ENCODE peak calls at places on chromosomes 13 and 19, in four cellular contexts. S, T, G and B are unnamed samples.

GRCh38 chr19:54556194-54556593 is 17.4 kb upstream of the LILRA2 start:
- DNase-seq in G (no peak), S (no peak), T (no peak), B (no peak)

GRCh38 chr19:51703655-51704515 is 10.8 kb downstream of the SPACA6 start:
- DNase-seq in T (peak; percentile 92), S (no peak), G (peak; percentile 90), B (peak; percentile 99)

GRCh38 chr19:35549174-35549788 is 3.9 kb downstream of the TMEM147 start:
- DNase-seq in S (no peak), G (peak; percentile 82), T (peak; percentile 80), B (peak; percentile 95)

GRCh38 chr13:50720856-50721663 is 122.4 kb downstream of the DLEU7 start:
- DNase-seq in S (no peak), G (no peak), T (no peak), B (no peak)

GRCh38 chr19:13574933-13575332 is 68.7 kb upstream of the CACNA1A start:
- DNase-seq in G (no peak), S (no peak), T (no peak), B (peak; percentile 61)

GRCh38 chr13:32141462-32141861 is 109.9 kb downstream of the FRY start:
- DNase-seq in G (no peak), T (no peak), S (no peak), B (no peak)

GRCh38 chr13:75762967-75763366 is 126.8 kb downstream of the LMO7 start:
- DNase-seq in S (no peak), G (no peak), T (no peak), B (no peak)

GRCh38 chr13:40508112-40508511 is 158.3 kb downstream of the FOXO1 start:
- DNase-seq in T (no peak), S (no peak), G (no peak), B (no peak)

GRCh38 chr13:67515895-67516294 is 285.8 kb upstream of the PCDH9 start:
- DNase-seq in G (no peak), T (no peak), S (no peak), B (no peak)

GRCh38 chr13:31982540-31982939 is 49.0 kb upstream of the FRY start:
- DNase-seq in G (peak; percentile 87), T (no peak), S (peak; percentile 85), B (no peak)

GRCh38 chr13:49838989-49839388 is 46.5 kb upstream of the KPNA3 start:
- DNase-seq in S (no peak), G (peak; percentile 12), T (no peak), B (peak; percentile 11)

GRCh38 chr13:99380921-99381645 is 73.9 kb upstream of the GPR183 start:
- DNase-seq in G (no peak), S (no peak), T (no peak), B (no peak)

GRCh38 chr13:38620876-38621275 is 66.0 kb upstream of the FREM2 start:
- DNase-seq in T (no peak), S (no peak), G (no peak), B (no peak)

GRCh38 chr19:48403606-48404005 is 10.1 kb downstream of the GRIN2D start:
- DNase-seq in G (peak; percentile 66), T (no peak), S (no peak), B (peak; percentile 92)

GRCh38 chr19:54677217-54677616 is 14.4 kb downstream of the LILRB4 start:
- DNase-seq in G (no peak), T (no peak), S (no peak), B (no peak)

GRCh38 chr13:47945738-47946137 is 55.3 kb downstream of the SUCLA2 start:
- DNase-seq in G (peak; percentile 39), S (no peak), T (no peak), B (no peak)

GRCh38 chr13:95392597-95392996 is 91.3 kb upstream of the ABCC4 start:
- DNase-seq in T (no peak), G (no peak), S (no peak), B (no peak)

GRCh38 chr13:50910483-50910805 is 853 bp downstream of the RNASEH2B start:
- DNase-seq in S (no peak), T (peak; percentile 29), G (no peak), B (peak; percentile 62)

GRCh38 chr13:106919093-106919492 is 351.2 kb upstream of the ARGLU1 start:
- DNase-seq in S (no peak), G (no peak), T (no peak), B (no peak)
- H3K4me3 ChIP-seq in S (no peak overlapping the region), G (no peak overlapping the region), T (peak overlapping the region; percentile 47), B (no peak overlapping the region)

GRCh38 chr19:46722004-46722380 is 5.1 kb upstream of the PRKD2 start:
- DNase-seq in S (no peak), G (no peak), T (no peak), B (no peak)

GRCh38 chr19:46722421-46723022 is 5.6 kb upstream of the PRKD2 start:
- DNase-seq in T (no peak), S (no peak), G (no peak), B (peak; percentile 53)

GRCh38 chr19:46719629-46720515 is 3.0 kb upstream of the PRKD2 start:
- DNase-seq in T (no peak), G (no peak), S (no peak), B (peak; percentile 60)

GRCh38 chr19:46720516-46721239 is 3.8 kb upstream of the PRKD2 start:
- DNase-seq in S (no peak), T (no peak), G (no peak), B (peak; percentile 31)

GRCh38 chr19:46721269-46722003 is 4.5 kb upstream of the PRKD2 start:
- DNase-seq in S (no peak), T (no peak), G (no peak), B (peak; percentile 93)
- H3K36me3 ChIP-seq in S (peaks cover 43% of the 10 kb centered on the region), T (peaks cover 68% of the 10 kb centered on the region), G (peaks cover 16% of the 10 kb centered on the region), B (peaks cover 44% of the 10 kb centered on the region)

DNA sequence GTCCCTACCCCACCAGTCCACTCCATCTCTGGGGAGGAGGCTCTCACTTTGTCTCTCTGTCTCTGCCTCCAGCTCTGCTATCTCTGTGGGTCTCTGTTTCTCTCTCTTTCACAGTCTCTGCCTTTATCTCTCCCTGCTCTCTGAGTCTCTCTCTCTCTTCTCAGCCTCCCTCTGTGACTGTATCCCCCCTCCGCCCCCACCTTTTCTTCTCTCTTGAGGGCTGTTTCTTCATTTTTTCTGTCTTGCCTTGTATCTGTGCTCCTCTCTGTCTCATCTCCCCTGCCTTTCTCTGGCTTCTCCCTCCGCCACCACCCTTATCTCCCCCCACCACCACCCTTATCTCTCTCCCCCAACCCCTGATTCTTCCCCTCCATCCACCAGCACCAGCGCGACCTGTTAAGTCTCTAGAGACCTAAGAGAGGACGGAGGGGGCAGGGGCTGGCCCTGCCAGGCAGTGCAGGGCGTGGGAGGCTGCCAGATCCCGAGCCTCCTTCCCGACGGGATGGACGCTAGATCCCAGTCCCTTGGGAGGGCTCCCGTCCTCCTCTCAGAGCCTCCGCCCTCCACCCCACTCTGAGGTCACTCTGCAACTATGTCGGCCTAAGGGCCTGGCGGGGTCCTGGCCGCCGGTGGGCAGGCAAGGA is 1.0 kb downstream of the AXL start:
- DNase-seq in G (no peak), S (no peak), T (no peak), B (peak; percentile 72)
- H3K4me3 ChIP-seq in G (no peak overlapping the region), S (peak overlapping the region; percentile 58), T (peak overlapping the region; percentile 56), B (peak overlapping the region; percentile 81)

DNA sequence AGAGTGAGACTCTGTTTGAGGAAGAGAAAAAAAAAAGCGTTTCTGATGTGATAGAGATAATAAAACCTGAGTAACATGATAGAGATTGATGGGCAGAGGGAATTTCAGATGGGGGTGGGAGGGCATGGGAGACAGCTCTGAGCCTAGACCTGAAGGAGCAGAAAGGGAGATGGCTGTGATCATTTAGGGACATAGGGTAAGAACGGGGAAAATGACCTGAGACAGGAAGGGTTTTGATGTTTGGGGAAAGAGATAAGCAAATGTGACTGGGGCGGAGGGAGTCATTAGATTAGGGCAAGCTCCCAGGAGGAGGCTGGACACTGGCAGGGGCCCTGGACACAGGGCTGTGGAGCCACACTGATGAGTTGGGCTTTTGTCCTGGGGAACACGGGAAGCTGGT is 6.1 kb downstream of the ZNF320 start:
- DNase-seq in S (no peak), G (no peak), T (no peak), B (no peak)
- H3K36me3 ChIP-seq in S (peaks cover 9% of the 10 kb centered on the region), G (peaks cover 6% of the 10 kb centered on the region), T (peaks cover 22% of the 10 kb centered on the region), B (peaks cover 18% of the 10 kb centered on the region)

GRCh38 chr13:109426690-109426990 is 359.7 kb downstream of the IRS2 start:
- DNase-seq in G (no peak), S (no peak), T (no peak), B (no peak)

GRCh38 chr13:109427148-109427547 is 359.2 kb downstream of the IRS2 start:
- DNase-seq in S (no peak), G (no peak), T (no peak), B (no peak)

GRCh38 chr13:109425821-109426689 is 360.3 kb downstream of the IRS2 start:
- DNase-seq in G (no peak), T (no peak), S (no peak), B (no peak)

GRCh38 chr13:109428146-109428545 is 358.2 kb downstream of the IRS2 start:
- DNase-seq in S (no peak), G (no peak), T (no peak), B (no peak)

GRCh38 chr13:109427695-109428094 is 358.7 kb downstream of the IRS2 start:
- DNase-seq in T (no peak), G (no peak), S (no peak), B (no peak)
- H3K4me3 ChIP-seq in T (no peak overlapping the region), G (no peak overlapping the region), S (no peak overlapping the region), B (no peak overlapping the region)

GRCh38 chr13:113862766-113863510 is 938 bp downstream of the GAS6 start:
- DNase-seq in G (peak; percentile 60), T (no peak), S (no peak), B (peak; percentile 89)
- H3K36me3 ChIP-seq in G (no peaks in the 10 kb centered on the region), T (peaks cover 4% of the 10 kb centered on the region), S (peaks cover 31% of the 10 kb centered on the region), B (no peaks in the 10 kb centered on the region)

GRCh38 chr19:5578094-5578846 is 10.5 kb upstream of the TINCR start:
- DNase-seq in G (peak; percentile 43), T (peak; percentile 72), S (no peak), B (peak; percentile 97)
- H3K4me3 ChIP-seq in G (no peak overlapping the region), T (peak overlapping the region; percentile 8), S (peak overlapping the region; percentile 28), B (peak overlapping the region; percentile 8)